ENCODE peak calls at places on chromosome X, in four cellular contexts. N, H, T and R are unnamed samples.

GRCh38 chrX:45842207-45842900 is 641.7 kb upstream of the DIPK2B start:
- DNase-seq in T (no peak), H (no peak), N (no peak), R (no peak)

GRCh38 chrX:71081348-71082148 is 13.4 kb upstream of the SNX12 start:
- DNase-seq in N (no peak), T (peak; percentile 70), H (no peak), R (no peak)

GRCh38 chrX:66889418-66889817 is 250.5 kb upstream of the EDA2R start:
- DNase-seq in T (no peak), H (no peak), N (no peak), R (no peak)

GRCh38 chrX:150360331-150360730 is 2.8 kb upstream of the MAMLD1 start:
- DNase-seq in N (no peak), H (no peak), T (no peak), R (no peak)

GRCh38 chrX:72100824-72101351 is 30.8 kb downstream of the RTL5 start:
- DNase-seq in H (no peak), T (no peak), N (no peak), R (no peak)

GRCh38 chrX:69069086-69069445 is 96.2 kb downstream of the PJA1 start:
- DNase-seq in H (no peak), N (no peak), T (no peak), R (no peak)

GRCh38 chrX:84453351-84454246 is 48.7 kb downstream of the HDX start:
- DNase-seq in N (no peak), T (no peak), H (no peak), R (no peak)

GRCh38 chrX:85922821-85923220 is 124.5 kb downstream of the CHM start:
- DNase-seq in T (peak; percentile 53), H (no peak), N (no peak), R (no peak)

GRCh38 chrX:69307736-69308135 is 142.5 kb upstream of the PJA1 start:
- DNase-seq in T (no peak), N (no peak), H (no peak), R (no peak)

GRCh38 chrX:70422886-70423336 is at the start of gene GDPD2:
- DNase-seq in T (peak; percentile 22), N (no peak), H (no peak), R (no peak)

GRCh38 chrX:12956704-12957541 is 18.0 kb upstream of the TMSB4X start:
- DNase-seq in T (peak; percentile 64), N (no peak), H (peak; percentile 37), R (no peak)

GRCh38 chrX:138930546-138930945 is 219.0 kb upstream of the FGF13 start:
- DNase-seq in N (no peak), H (no peak), T (no peak), R (no peak)

GRCh38 chrX:118760025-118760424 is 32.6 kb downstream of the IL13RA1 start:
- DNase-seq in T (no peak), H (no peak), N (no peak), R (no peak)

GRCh38 chrX:10496345-10496965 is 123.9 kb downstream of the MID1 start:
- DNase-seq in N (no peak), H (no peak), T (peak; percentile 90), R (no peak)

GRCh38 chrX:139077303-139078131 is 366.0 kb upstream of the FGF13 start:
- DNase-seq in T (no peak), N (no peak), H (no peak), R (no peak)

GRCh38 chrX:7074135-7074907 is 73.2 kb upstream of the STS start:
- DNase-seq in H (no peak), T (no peak), N (no peak), R (peak; percentile 71)
- TF ChIP-seq CTCF in H (no peak), T (no peak), N (no peak), R (no peak)

GRCh38 chrX:73826996-73827395 is 264.0 kb downstream of the CHIC1 start:
- DNase-seq in H (no peak), N (no peak), T (no peak), R (no peak)

GRCh38 chrX:73821921-73822559 is 259.0 kb downstream of the CHIC1 start:
- DNase-seq in N (no peak), T (no peak), H (no peak), R (no peak)

GRCh38 chrX:73822775-73823174 is 259.8 kb downstream of the CHIC1 start:
- DNase-seq in N (no peak), H (no peak), T (no peak), R (no peak)

GRCh38 chrX:73825569-73825968 is 262.6 kb downstream of the CHIC1 start:
- DNase-seq in H (no peak), T (no peak), N (no peak), R (no peak)

GRCh38 chrX:73823473-73824004 is 260.5 kb downstream of the CHIC1 start:
- DNase-seq in T (no peak), N (no peak), H (no peak), R (no peak)
- H3K4me3 ChIP-seq in T (no peak overlapping the region), N (no peak overlapping the region), H (no peak overlapping the region), R (no peak overlapping the region)

DNA sequence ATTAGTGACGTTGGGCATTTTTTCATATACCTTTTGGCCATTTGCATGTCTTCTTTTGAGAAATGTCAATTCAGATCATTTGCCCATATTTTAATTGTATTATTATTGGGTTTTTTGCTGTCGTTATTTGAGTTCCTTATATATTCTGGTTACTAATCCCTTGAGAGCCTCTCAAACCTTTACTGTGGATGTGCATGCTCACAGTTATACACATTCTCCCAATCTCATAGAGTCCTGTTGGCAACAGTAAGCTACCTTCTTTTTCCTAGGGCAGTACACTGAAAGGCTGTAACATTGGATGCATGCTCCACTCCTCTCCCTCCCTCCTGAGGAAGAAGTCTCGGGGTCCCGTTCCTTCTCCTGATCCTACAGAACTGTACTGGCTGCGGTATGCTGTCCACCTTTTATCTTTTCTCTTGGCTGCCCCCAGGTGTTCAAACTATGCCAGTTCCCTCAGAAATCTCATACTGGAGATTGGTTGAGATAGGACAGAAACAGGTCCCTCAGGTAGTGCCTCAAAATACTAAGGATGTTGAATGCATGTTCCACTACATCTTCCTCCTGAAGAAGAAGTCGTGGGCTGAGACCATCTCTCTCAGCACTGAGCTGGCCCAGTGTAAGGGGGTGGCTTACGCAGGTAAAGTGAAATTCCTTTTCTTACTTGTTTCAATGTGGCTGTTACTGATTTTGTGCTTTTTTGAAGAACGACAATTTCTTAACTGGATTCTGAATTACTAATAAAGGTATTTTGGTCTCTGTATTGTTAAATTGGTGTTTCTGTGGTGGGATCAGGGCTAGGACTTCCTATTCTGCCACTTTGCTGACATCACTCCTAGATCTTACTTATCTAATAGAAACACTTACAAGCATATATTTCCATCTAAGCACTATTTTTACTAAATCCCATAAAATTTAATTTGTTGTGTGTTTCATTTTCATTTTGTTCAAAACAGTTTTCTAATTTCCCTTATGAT is 145.4 kb upstream of the HUWE1 start:
- DNase-seq in N (no peak), T (peak; percentile 29), H (peak; percentile 28), R (peak; percentile 4)
- TF ChIP-seq CTCF in N (no peak), T (peak; percentile 48), H (peak; percentile 40), R (peak; percentile 46)

GRCh38 chrX:135114392-135114791 is 5.9 kb downstream of the ETDB start:
- DNase-seq in H (no peak), N (no peak), T (no peak), R (no peak)

GRCh38 chrX:135112743-135113142 is 7.6 kb downstream of the ETDB start:
- DNase-seq in T (no peak), N (peak; percentile 30), H (no peak), R (no peak)

DNA sequence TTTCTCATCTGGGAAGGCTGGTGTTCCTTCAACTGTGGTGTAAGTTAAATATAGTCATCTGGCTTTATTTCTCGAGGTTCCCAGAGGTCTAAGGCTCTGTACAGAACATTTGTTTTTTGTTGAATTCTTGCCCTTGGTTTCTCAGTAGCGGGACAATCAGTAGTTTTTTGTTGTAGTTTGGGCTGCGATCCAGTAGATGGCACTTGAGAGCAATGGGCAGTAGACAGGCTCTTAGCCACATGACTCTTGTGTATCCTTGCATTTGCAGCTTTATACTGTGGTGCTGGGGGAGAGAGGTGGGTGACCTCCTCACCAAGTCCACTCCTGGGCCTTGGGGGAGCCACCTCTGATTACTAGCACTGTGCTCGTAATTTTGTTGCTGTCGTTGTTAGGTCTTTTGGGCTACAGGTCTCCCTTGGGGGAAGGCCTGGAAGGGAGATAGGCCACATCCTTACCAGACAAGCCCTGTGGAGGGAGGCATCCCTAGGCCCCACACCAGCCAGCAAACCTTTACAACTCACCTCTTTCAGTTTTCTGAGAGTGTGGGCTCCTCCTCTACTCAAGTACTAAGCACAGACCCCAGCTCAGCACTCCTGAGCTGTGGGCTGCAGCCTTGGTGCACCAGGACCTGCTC is 8.1 kb downstream of the ETDB start:
- DNase-seq in T (peak; percentile 53), H (peak; percentile 32), N (no peak), R (no peak)
- H3K4me3 ChIP-seq in T (no peak overlapping the region), H (no peak overlapping the region), N (no peak overlapping the region), R (no peak overlapping the region)